ENCODE peak calls at places on chromosomes 3 and 15, in five cellular contexts. J, N, C, S and G are unnamed samples.

GRCh38 chr3:7913283-7913682 is 588.3 kb upstream of the LMCD1 start:
- DNase-seq in J (no peak), N (no peak), C (no peak), S (no peak), G (no peak)

GRCh38 chr15:99073008-99073714 is 31.7 kb upstream of the SYNM start:
- DNase-seq in J (no peak), N (no peak), C (no peak), S (no peak), G (no peak)

GRCh38 chr15:34337557-34338306 is at the start of gene SLC12A6:
- DNase-seq in J (peak; percentile 88), N (peak; percentile 86), C (peak; percentile 94), S (peak; percentile 90), G (peak; percentile 97)

GRCh38 chr3:35709691-35710090 is 70.4 kb downstream of the ARPP21 start:
- DNase-seq in J (no peak), N (no peak), C (no peak), S (no peak), G (no peak)

GRCh38 chr15:70049701-70050445 is 47.8 kb downstream of the TLE3 start:
- DNase-seq in J (no peak), N (peak; percentile 10), C (no peak), S (no peak), G (no peak)

GRCh38 chr3:168659015-168659414 is 563.3 kb upstream of the GOLIM4 start:
- DNase-seq in J (no peak), N (no peak), C (no peak), S (no peak), G (no peak)

GRCh38 chr15:49075876-49076275 is 29.6 kb upstream of the SECISBP2L start:
- DNase-seq in J (no peak), N (no peak), C (no peak), S (no peak), G (no peak)

GRCh38 chr3:45872569-45872968 is 13.8 kb upstream of the CCR9 start:
- DNase-seq in J (no peak), N (no peak), C (no peak), S (no peak), G (no peak)

GRCh38 chr3:52364322-52364721 is 48.2 kb downstream of the DNAH1 start:
- DNase-seq in J (no peak), N (no peak), C (no peak), S (no peak), G (no peak)

GRCh38 chr3:52373676-52374075 is 57.6 kb downstream of the DNAH1 start:
- DNase-seq in J (no peak), N (no peak), C (no peak), S (no peak), G (no peak)

GRCh38 chr3:52366527-52366926 is 50.4 kb downstream of the DNAH1 start:
- DNase-seq in J (no peak), N (no peak), C (no peak), S (no peak), G (no peak)

GRCh38 chr3:52372822-52373504 is 56.8 kb downstream of the DNAH1 start:
- DNase-seq in J (peak; percentile 72), N (peak; percentile 47), C (peak; percentile 51), S (no peak), G (no peak)

DNA sequence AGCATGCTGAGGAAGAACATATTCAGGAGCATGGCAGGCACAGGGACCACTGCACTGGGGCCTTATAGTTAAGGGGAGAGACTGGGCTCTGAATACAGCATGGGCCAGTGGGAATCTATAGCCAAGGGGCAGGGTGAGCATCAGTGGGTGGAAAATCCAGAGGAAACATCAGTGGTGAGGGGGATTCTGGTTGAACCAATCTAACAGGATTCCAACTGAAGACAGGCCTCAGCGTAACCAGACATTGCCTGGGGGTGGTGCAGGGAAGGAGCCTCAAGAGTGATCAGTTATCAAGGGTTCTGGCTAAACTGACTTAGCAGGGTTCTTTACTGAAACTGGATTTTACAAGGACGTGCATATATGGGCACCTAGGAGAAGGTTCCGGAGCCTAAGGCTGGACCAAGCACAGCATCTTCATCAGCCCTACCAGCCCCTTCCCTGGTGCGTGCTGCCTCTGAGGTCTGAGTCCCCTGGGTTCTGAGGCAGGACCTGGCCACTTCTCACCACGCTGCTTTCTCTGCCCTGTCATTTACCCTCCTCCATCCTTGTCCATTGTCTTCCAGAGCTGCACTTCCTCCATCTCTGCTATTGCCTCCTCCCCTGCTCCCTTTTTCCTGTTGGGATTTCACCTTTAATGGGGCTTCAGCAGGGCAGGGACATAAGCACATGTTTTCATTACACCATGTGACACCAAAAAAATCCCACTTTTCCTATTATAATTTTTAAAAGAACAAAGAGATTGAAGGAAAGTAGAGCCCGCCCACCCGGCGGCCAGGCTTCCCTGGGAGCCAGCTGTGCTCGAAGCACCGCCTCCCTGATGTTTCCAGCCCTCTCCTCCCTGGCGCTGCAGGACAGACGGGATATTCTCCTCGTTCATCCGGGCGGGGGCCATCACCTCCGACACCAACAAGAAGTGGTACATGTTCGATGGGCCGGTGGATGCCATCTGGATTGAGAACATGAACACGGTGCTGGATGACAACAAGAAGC is 52.1 kb downstream of the DNAH1 start:
- DNase-seq in J (no peak), N (no peak), C (no peak), S (no peak), G (no peak)
- TF ChIP-seq CTCF in J (no peak), N (no peak), C (no peak), S (no peak), G (no peak)

GRCh38 chr15:100849021-100849831 is 30.4 kb upstream of the ALDH1A3 start:
- DNase-seq in J (no peak), N (no peak), C (peak; percentile 72), S (no peak), G (peak; percentile 79)
- TF ChIP-seq CTCF in J (no peak), N (no peak), C (peak; percentile 34), S (no peak), G (no peak)

GRCh38 chr15:101210058-101210457 is 41.8 kb downstream of the CHSY1 start:
- DNase-seq in J (no peak), N (no peak), C (no peak), S (no peak), G (no peak)

GRCh38 chr15:101207867-101208288 is 44.0 kb downstream of the CHSY1 start:
- DNase-seq in J (no peak), N (peak; percentile 74), C (peak; percentile 33), S (peak; percentile 47), G (no peak)

GRCh38 chr15:101211897-101212296 is 40.0 kb downstream of the CHSY1 start:
- DNase-seq in J (no peak), N (no peak), C (no peak), S (no peak), G (no peak)

GRCh38 chr15:101209285-101209821 is 42.5 kb downstream of the CHSY1 start:
- DNase-seq in J (no peak), N (no peak), C (no peak), S (no peak), G (no peak)

DNA sequence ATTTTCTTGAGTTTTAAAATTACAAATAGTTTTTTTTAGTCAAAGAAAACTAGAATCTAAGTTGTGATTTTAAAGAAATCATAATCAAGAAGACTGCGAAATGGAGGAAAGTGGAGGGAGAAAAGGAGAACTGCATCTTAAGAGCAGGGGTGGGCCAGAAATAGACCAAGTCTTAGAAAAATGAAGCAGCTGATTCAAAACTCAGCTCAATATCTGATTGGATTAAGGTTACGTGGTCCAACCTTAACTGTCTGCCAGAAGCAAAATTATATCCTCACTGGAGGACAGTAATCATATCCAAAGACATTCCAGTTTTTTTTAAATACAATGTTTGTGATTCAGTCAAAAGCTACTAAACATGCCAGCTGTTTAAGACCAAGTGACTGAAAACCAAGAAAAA is 41.4 kb downstream of the CHSY1 start:
- DNase-seq in J (no peak), N (no peak), C (no peak), S (no peak), G (no peak)
- TF ChIP-seq CTCF in J (no peak), N (no peak), C (no peak), S (no peak), G (no peak)

DNA sequence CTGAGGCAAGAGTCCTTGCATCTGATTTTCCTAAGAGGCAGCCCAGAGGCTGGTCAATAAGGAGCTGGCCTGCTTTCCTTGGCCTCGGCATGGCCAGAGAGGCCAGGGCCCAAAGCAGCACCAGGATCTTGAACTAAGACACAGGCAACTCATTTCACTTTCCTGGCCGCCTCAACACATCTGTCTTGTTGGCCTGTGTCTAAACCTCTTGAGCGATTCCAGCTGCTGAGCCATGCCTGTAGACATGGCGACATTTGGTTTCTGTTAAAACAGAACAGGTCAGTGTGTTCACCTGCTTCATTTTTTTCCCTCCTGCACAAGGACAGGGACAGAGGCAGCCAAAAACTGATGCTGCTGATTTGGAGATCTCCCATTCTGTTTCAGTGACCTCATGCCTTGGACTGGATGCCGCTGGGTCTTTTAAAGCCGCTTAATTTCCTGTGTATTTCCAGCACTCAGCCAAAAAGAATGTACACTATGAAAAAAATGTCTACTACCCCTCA is 266.6 kb upstream of the ICE2 start:
- DNase-seq in J (no peak), N (peak; percentile 71), C (peak; percentile 25), S (peak; percentile 59), G (no peak)
- TF ChIP-seq CTCF in J (no peak), N (no peak), C (no peak), S (no peak), G (no peak)

GRCh38 chr3:185984203-185984602 is 46.4 kb upstream of the TRA2B start:
- DNase-seq in J (no peak), N (no peak), C (no peak), S (no peak), G (no peak)

GRCh38 chr3:185986201-185986600 is 48.4 kb upstream of the TRA2B start:
- DNase-seq in J (no peak), N (no peak), C (no peak), S (no peak), G (no peak)

GRCh38 chr3:185988816-185989175 is 51.0 kb upstream of the TRA2B start:
- DNase-seq in J (no peak), N (no peak), C (no peak), S (no peak), G (no peak)

GRCh38 chr3:185989511-185989910 is 51.7 kb upstream of the TRA2B start:
- DNase-seq in J (no peak), N (no peak), C (no peak), S (no peak), G (no peak)

DNA sequence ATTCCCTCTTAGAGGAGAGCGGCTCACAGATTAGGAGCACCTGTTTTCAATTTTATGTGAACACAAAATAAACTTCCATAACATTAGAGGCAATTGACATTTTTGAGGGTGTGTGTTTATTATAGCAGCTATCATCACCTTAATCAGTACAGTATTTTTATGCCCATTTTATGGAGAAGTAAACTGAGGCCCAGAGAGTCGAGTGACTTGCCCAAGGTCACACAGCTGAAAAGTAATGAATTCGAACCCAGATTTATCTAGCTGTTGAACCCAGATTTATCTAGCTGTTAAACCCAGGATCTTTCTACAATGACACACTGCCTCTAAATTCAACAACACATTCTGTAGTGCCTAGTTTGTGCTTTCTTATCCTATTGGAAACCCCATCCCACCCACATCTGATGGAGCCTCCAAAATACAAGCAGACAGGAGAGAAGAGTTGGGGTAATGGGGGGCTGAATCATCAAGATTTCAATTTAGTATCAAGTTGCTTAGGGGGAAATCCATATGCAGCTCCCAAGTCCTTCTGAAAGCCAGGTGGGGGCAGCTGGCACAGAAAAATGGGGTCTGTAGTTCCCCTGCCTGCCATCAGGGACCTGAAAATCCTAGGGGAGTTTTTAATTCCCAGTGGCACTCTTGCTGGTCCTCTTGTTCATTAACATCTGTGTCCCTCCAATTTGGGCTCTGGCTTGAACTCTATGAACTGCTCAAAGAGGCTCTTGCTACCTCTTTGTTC is 50.4 kb upstream of the TRA2B start:
- DNase-seq in J (no peak), N (no peak), C (no peak), S (no peak), G (no peak)
- TF ChIP-seq CTCF in J (peak; percentile 44), N (no peak), C (no peak), S (no peak), G (peak; percentile 9)

DNA sequence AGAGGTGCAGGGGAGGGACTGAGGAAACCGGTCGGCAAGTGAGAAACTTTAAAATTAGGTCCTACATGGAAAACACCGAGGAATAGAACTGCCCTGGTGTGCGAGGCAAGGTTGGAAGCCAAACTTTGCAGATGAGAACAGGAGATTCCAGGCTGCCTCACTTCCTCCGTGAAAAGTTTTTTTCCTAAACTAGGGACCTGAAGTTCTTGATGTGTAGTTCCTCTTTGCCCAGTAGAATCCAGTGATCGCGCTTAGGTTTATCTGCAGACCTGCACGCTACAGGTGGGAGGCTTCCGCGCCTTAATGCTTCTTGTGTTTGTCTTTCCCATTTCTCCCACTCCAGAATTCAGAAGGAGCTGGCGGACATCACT is 5.3 kb downstream of the UBE2E1 start:
- DNase-seq in J (no peak), N (no peak), C (peak; percentile 20), S (no peak), G (no peak)
- TF ChIP-seq CTCF in J (no peak), N (no peak), C (no peak), S (no peak), G (no peak)